ENCODE peak calls at places on chromosomes 3 and 15, in four cellular contexts. O is A549, Y is K562, T is HepG2. D is an unnamed sample.

GRCh38 chr3:55624238-55624637 is 137.1 kb upstream of the WNT5A start:
- DNase-seq in O (no peak), T (no peak), Y (no peak), D (no peak)

GRCh38 chr3:143124683-143125520 is 5.3 kb downstream of the CHST2 start:
- DNase-seq in T (no peak), O (no peak), Y (no peak), D (no peak)

GRCh38 chr3:94336076-94336741 is 273.3 kb downstream of the NSUN3 start:
- DNase-seq in T (peak), O (peak), Y (no peak), D (no peak)

GRCh38 chr3:187896664-187897063 is 151.4 kb upstream of the BCL6 start:
- DNase-seq in T (no peak), O (no peak), Y (no peak), D (no peak)

GRCh38 chr3:14473411-14473891 is 66.7 kb downstream of the GRIP2 start:
- DNase-seq in T (no peak), O (no peak), Y (no peak), D (no peak)

GRCh38 chr15:88541709-88542341 is 4.7 kb downstream of the DET1 start:
- DNase-seq in T (no peak), O (no peak), Y (no peak), D (no peak)

GRCh38 chr3:23915537-23916108 is 1.2 kb downstream of the NKIRAS1 start:
- DNase-seq in Y (no peak), T (peak), O (no peak), D (no peak)

GRCh38 chr3:131699001-131699400 is 196.2 kb upstream of the MRPL3 start:
- DNase-seq in T (no peak), Y (no peak), O (no peak), D (no peak)

GRCh38 chr15:86178845-86179244 is 99.2 kb downstream of the AGBL1 start:
- DNase-seq in T (no peak), Y (no peak), O (no peak), D (peak)

GRCh38 chr15:96549136-96549535 is 218.6 kb downstream of the NR2F2 start:
- DNase-seq in O (no peak), T (no peak), Y (no peak), D (no peak)

GRCh38 chr3:61612211-61612995 is 51.0 kb downstream of the PTPRG start:
- DNase-seq in Y (no peak), T (no peak), O (no peak), D (no peak)

GRCh38 chr3:106610362-106610997 is 741.7 kb upstream of the CBLB start:
- DNase-seq in Y (no peak), O (no peak), T (no peak), D (no peak)

GRCh38 chr3:79086514-79086913 is 681.3 kb downstream of the ROBO1 start:
- DNase-seq in O (peak), T (peak), Y (peak), D (peak)

GRCh38 chr3:71142440-71143161 is 440.9 kb downstream of the FOXP1 start:
- DNase-seq in T (no peak), O (no peak), Y (no peak), D (no peak)

GRCh38 chr15:58243083-58243482 is 104.9 kb downstream of the AQP9 start:
- DNase-seq in O (no peak), Y (no peak), T (no peak), D (no peak)

GRCh38 chr3:15467227-15468181 is 40.1 kb downstream of the EAF1 start:
- DNase-seq in O (no peak), Y (no peak), T (no peak), D (no peak)

GRCh38 chr3:159788987-159789386 is 199.6 kb upstream of the IL12A start:
- DNase-seq in Y (no peak), O (no peak), T (no peak), D (no peak)

GRCh38 chr3:123449092-123449985 is 449 bp upstream of the ADCY5 start:
- DNase-seq in O (peak), Y (peak), T (no peak), D (peak)

GRCh38 chr15:67593561-67593960 is 51.1 kb downstream of the MAP2K5 start:
- DNase-seq in T (no peak), O (no peak), Y (no peak), D (no peak)

GRCh38 chr15:74053941-74054529 is 28.3 kb downstream of the GOLGA6A start:
- DNase-seq in Y (peak), T (peak), O (peak), D (peak)

GRCh38 chr15:68682330-68682729 is 103.5 kb downstream of the CORO2B start:
- DNase-seq in Y (no peak), O (no peak), T (no peak), D (no peak)

GRCh38 chr3:71681224-71681668 is 44.0 kb downstream of the EIF4E3 start:
- DNase-seq in T (peak), O (peak), Y (peak), D (peak)

GRCh38 chr3:124722589-124722988 is 7.7 kb upstream of the UMPS start:
- DNase-seq in T (peak), Y (no peak), O (no peak), D (no peak)

GRCh38 chr15:55197719-55198118 is 978 bp upstream of the RSL24D1 start:
- DNase-seq in Y (no peak), T (no peak), O (no peak), D (no peak)

GRCh38 chr3:75138345-75138744 is 523.9 kb upstream of the CNTN3 start:
- DNase-seq in T (no peak), Y (no peak), O (no peak), D (no peak)

GRCh38 chr3:75144396-75144795 is 519.7 kb upstream of the FRG2C start:
- DNase-seq in O (no peak), Y (no peak), T (peak), D (no peak)

GRCh38 chr3:75136100-75136897 is 521.8 kb upstream of the CNTN3 start:
- DNase-seq in Y (no peak), T (peak), O (no peak), D (no peak)

DNA sequence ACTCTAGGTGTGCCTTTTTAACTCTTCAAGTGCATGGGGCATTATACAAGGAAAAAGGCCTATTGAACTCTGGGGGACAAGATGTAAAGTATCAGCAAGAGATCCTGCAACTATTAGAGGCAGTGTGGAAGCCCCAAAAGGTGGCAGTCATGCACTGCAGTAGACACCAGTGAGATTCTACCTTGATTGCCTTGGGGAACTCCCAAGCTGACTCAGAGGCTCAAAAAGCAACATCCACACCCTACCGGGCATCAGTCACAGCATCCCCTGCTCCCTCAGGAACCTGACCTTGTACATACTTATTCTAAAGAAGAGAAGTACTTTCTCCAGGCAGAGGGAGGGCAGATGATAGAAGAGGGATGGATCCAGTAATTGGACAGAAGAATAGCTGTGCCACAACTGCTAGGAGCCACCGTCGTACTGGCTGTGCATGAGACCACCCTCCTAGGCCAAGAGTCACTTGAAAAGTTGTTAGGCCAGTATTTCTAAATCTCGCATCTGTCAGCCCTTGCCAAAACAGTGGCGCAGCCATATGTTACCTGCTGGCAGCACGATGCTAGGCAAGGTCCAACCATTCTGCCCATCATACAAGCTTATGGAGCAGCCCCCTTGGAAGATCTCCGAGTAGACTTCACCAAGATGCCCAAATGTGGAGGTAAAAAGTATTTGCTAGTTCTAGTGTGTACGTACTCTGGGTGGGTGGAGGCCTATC is 523.1 kb upstream of the FRG2C start:
- DNase-seq in T (no peak), Y (no peak), O (no peak), D (no peak)
- TF ChIP-seq NR3C1 in T (no peak), Y (no peak), O (no peak), D (no peak)

GRCh38 chr3:149609595-149609994 is 48.2 kb downstream of the WWTR1 start:
- DNase-seq in O (no peak), T (peak), Y (no peak), D (no peak)
- TF ChIP-seq NR3C1 in O (no peak), T (no peak), Y (no peak), D (no peak)

DNA sequence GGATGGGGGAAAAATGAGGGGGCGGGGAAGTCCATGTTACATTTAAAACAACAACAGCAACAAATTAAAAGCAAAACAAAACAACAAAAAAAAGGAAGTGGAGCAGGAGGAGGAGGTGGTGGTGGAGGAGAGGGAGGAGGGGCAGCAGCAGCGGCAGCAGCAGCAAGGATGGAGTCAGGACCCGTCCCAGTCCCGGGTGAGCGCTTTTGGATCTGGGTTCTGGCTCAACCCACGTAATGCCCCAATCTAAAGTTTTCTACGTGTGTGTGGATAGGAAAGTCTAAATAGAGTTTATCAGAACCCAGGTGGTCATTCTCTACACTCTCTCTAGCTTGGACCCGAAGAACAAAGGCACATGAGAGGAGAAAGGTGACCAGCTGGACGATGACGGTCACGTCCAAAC is 721 bp upstream of the ISL2 start:
- DNase-seq in T (no peak), Y (no peak), O (peak), D (no peak)
- TF ChIP-seq NR3C1 in T (no peak), Y (no peak), O (no peak), D (no peak)

DNA sequence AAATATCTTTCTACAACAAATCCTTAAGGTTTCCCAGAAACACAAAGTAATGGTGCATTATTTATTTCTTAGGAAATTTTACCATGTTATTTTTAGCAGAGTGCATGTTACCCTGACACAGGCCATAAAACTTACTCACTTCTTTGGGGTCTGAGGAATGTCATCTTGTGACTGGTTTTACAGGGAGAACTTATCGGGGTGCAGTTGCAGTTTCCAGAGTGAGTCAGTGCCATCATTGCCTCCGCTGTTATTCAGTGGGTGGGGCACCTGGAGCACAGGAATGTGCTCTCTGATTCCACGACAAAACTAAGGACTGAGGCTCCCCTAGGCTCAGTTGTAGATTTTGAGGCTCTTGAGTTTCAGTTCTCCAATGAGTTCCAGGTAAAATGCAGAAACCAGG is 11.1 kb upstream of the GREM1 start:
- DNase-seq in O (no peak), Y (no peak), T (no peak), D (no peak)
- TF ChIP-seq NR3C1 in O (no peak), Y (no peak), T (no peak), D (no peak)

DNA sequence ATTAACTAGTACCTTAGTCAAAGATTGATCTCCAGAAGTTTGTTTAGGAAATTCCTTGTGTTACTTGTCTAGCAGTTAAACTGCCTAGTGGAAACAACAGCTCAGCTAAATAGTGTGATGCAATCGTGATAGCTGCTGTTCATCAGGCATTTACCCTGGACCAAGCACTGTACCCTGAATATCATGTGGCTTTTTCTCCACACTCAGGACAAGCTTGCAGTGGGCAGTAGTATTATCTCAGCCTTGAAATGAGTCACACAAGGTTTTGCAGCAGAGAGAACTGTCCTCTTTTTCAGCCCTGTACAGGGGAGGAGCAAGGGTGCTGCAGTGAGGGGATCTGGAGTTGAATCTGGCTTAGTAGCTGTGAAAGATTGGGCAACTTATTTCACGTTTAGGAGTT is 208.4 kb downstream of the TP63 start:
- DNase-seq in O (peak), T (no peak), Y (no peak), D (no peak)
- TF ChIP-seq NR3C1 in O (no peak), T (no peak), Y (no peak), D (no peak)

DNA sequence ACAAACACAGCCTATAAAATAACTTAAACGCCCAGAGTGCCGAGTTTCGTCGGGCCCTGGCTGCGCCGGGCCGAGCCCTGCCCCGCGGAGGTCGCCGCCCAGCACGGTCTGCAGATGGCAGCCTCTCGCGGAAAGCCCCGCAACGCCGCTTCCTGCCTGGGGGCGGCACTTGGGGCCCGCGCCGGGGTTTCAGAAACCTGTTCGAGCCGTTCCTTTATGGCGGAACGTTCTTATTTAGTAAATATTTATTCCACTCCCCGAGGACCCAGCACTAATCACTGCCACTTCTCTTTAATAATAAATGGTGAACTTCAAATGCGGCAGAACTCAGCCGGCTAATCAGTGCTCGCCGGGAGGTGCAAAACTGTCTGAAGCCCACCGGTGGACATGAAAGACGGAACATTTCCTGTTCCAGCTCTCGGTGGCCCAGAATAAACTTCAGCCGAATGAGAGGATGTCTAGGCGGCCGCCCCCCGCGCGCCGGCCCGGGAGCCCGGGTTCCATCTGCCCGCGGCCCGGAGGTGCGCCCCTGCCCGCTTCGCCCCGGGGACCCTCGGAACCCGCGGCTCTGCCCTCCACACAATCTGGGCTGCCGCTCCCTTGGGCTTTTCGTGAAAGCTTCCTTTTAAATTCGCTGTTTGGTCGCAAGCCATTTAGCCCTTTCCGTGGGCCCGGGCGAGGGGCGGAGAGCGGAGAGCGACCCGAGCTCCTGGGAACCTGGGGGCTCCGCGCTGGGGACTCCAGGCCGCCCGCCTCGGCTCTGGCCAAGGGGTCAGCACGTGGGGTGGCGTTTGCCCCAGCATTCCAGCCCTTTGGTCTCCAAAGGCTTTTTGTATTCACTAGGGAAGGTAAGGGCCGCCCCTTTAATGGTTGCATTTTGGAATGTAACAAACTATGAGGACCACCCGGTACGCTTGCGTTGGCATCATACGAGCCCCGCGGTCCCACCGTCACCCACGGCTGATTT is 110.8 kb upstream of the ATP11B start:
- DNase-seq in O (peak), T (peak), Y (peak), D (peak)
- TF ChIP-seq NR3C1 in O (no peak), T (no peak), Y (no peak), D (no peak)

DNA sequence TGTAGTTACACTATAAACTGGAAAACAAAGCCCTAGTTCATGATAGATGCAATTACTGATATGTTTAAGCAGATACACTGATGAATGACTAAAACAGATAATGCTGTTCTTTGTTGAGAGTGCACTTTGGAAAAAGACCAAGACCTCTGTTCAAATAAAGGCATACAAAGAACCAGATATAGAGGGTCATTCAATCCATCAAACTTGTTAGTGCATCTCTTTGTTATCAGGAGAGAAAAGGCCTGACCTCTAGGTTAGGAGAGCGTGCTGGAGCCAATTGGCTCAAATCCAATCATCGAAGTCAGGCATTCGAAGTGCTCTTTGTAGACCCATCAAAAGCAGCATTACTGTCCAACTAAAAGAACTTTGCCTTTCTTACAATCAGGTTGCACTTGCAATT is 124.2 kb downstream of the TFG start:
- DNase-seq in T (peak), Y (no peak), O (no peak), D (no peak)
- TF ChIP-seq NR3C1 in T (no peak), Y (no peak), O (no peak), D (no peak)

GRCh38 chr3:135097276-135097946 is 302.4 kb downstream of the EPHB1 start:
- DNase-seq in Y (no peak), O (no peak), T (no peak), D (no peak)
- TF ChIP-seq NR3C1 in Y (no peak), O (no peak), T (no peak), D (no peak)

GRCh38 chr3:58497074-58497473 is 5.2 kb downstream of the KCTD6 start:
- DNase-seq in T (no peak), Y (no peak), O (no peak), D (no peak)
- TF ChIP-seq NR3C1 in T (no peak), Y (no peak), O (no peak), D (no peak)

GRCh38 chr3:8665407-8665896 is 20.9 kb upstream of the SSUH2 start:
- DNase-seq in O (no peak), T (peak), Y (no peak), D (no peak)

GRCh38 chr3:8673083-8673737 is 28.6 kb upstream of the SSUH2 start:
- DNase-seq in T (no peak), Y (peak), O (no peak), D (no peak)

GRCh38 chr3:8668216-8668615 is 23.6 kb upstream of the SSUH2 start:
- DNase-seq in O (no peak), Y (no peak), T (no peak), D (no peak)

GRCh38 chr3:8667429-8668091 is 23.0 kb upstream of the SSUH2 start:
- DNase-seq in O (no peak), Y (no peak), T (no peak), D (no peak)

DNA sequence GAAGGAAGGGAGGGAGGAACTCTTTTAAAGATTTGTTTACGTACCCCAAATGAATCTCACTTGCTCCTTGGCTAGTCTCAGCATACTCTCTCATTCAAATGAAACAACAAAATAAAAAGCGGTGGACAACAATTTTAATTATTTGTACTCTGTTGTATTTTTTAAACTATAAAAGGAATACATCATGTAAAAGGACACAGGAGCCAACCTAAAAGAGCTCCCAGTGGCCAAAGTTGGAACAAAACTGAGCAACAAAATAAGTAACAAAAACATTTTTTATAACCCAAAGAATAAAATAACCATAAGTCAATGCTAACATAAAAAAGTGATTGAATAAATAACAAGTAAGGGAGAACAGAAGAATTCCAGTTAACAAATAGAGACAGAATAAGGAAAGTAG is 24.4 kb upstream of the SSUH2 start:
- DNase-seq in O (no peak), T (no peak), Y (no peak), D (no peak)
- TF ChIP-seq NR3C1 in O (no peak), T (no peak), Y (no peak), D (no peak)

D was measured in WTC11.